ENCODE peak calls at places on chromosomes 5 and 9, in nine cellular contexts. One of them, this sample, is unnamed.

GRCh38 chr9:109331353-109331752 is 10.5 kb upstream of the EPB41L4B start:
- DNase-seq in COR-L47: no peak
- DNase-seq in iris pigment epithelial cell: peak; percentile 15
- DNase-seq in osteocyte: no peak
- DNase-seq in activated CD4-positive, alpha-beta T cell treated with anti-CD3 and anti-CD28 coated beads, Interleukin-2, amount 50 U/mL, for 48 hours: no peak
- DNase-seq in HEK293T: no peak
- DNase-seq in mesenchymal stem cell: no peak
- DNase-seq in Calu3: peak; percentile 82
- DNase-seq in GM23338: no peak
- DNase-seq in this sample: peak; percentile 48

GRCh38 chr5:172383231-172383802 is 71.0 kb downstream of the SH3PXD2B start:
- DNase-seq in COR-L47: no peak
- DNase-seq in iris pigment epithelial cell: peak; percentile 83
- DNase-seq in osteocyte: no peak
- DNase-seq in activated CD4-positive, alpha-beta T cell treated with anti-CD3 and anti-CD28 coated beads, Interleukin-2, amount 50 U/mL, for 48 hours: no peak
- DNase-seq in HEK293T: no peak
- DNase-seq in mesenchymal stem cell: peak; percentile 25
- DNase-seq in Calu3: peak; percentile 62
- DNase-seq in GM23338: no peak
- DNase-seq in this sample: no peak

GRCh38 chr5:143557061-143557818 is 153.8 kb upstream of the NR3C1 start:
- DNase-seq in COR-L47: no peak
- DNase-seq in iris pigment epithelial cell: peak; percentile 85
- DNase-seq in osteocyte: no peak
- DNase-seq in activated CD4-positive, alpha-beta T cell treated with anti-CD3 and anti-CD28 coated beads, Interleukin-2, amount 50 U/mL, for 48 hours: no peak
- DNase-seq in HEK293T: no peak
- DNase-seq in mesenchymal stem cell: peak; percentile 60
- DNase-seq in Calu3: no peak
- DNase-seq in GM23338: no peak
- DNase-seq in this sample: no peak

GRCh38 chr9:114487607-114488300 is 17.5 kb downstream of the WHRN start:
- DNase-seq in COR-L47: peak; percentile 66
- DNase-seq in iris pigment epithelial cell: peak; percentile 63
- DNase-seq in osteocyte: no peak
- DNase-seq in activated CD4-positive, alpha-beta T cell treated with anti-CD3 and anti-CD28 coated beads, Interleukin-2, amount 50 U/mL, for 48 hours: peak; percentile 63
- DNase-seq in HEK293T: peak; percentile 83
- DNase-seq in mesenchymal stem cell: peak; percentile 81
- DNase-seq in Calu3: peak; percentile 72
- DNase-seq in GM23338: peak; percentile 87
- DNase-seq in this sample: no peak

GRCh38 chr5:151745071-151745705 is 13.2 kb downstream of the ATOX1 start:
- DNase-seq in COR-L47: no peak
- DNase-seq in iris pigment epithelial cell: peak; percentile 80
- DNase-seq in osteocyte: no peak
- DNase-seq in activated CD4-positive, alpha-beta T cell treated with anti-CD3 and anti-CD28 coated beads, Interleukin-2, amount 50 U/mL, for 48 hours: peak; percentile 33
- DNase-seq in HEK293T: no peak
- DNase-seq in mesenchymal stem cell: peak; percentile 89
- DNase-seq in Calu3: peak; percentile 92
- DNase-seq in GM23338: no peak
- DNase-seq in this sample: peak; percentile 52

GRCh38 chr5:96834016-96834415 is 26.3 kb upstream of the ERAP1 start:
- DNase-seq in COR-L47: no peak
- DNase-seq in iris pigment epithelial cell: no peak
- DNase-seq in osteocyte: no peak
- DNase-seq in activated CD4-positive, alpha-beta T cell treated with anti-CD3 and anti-CD28 coated beads, Interleukin-2, amount 50 U/mL, for 48 hours: no peak
- DNase-seq in HEK293T: no peak
- DNase-seq in mesenchymal stem cell: no peak
- DNase-seq in Calu3: no peak
- DNase-seq in GM23338: no peak
- DNase-seq in this sample: no peak

GRCh38 chr9:22307013-22307711 is 139.5 kb upstream of the DMRTA1 start:
- DNase-seq in COR-L47: peak; percentile 79
- DNase-seq in iris pigment epithelial cell: peak; percentile 80
- DNase-seq in osteocyte: no peak
- DNase-seq in activated CD4-positive, alpha-beta T cell treated with anti-CD3 and anti-CD28 coated beads, Interleukin-2, amount 50 U/mL, for 48 hours: no peak
- DNase-seq in HEK293T: peak; percentile 56
- DNase-seq in mesenchymal stem cell: peak; percentile 64
- DNase-seq in Calu3: peak; percentile 55
- DNase-seq in GM23338: peak; percentile 84
- DNase-seq in this sample: no peak

GRCh38 chr5:91384671-91385430 is 1.7 kb upstream of the ARRDC3 start:
- DNase-seq in COR-L47: peak; percentile 92
- DNase-seq in iris pigment epithelial cell: peak; percentile 89
- DNase-seq in osteocyte: no peak
- DNase-seq in activated CD4-positive, alpha-beta T cell treated with anti-CD3 and anti-CD28 coated beads, Interleukin-2, amount 50 U/mL, for 48 hours: no peak
- DNase-seq in HEK293T: peak; percentile 59
- DNase-seq in mesenchymal stem cell: peak; percentile 90
- DNase-seq in Calu3: peak; percentile 71
- DNase-seq in GM23338: peak; percentile 95
- DNase-seq in this sample: no peak

GRCh38 chr9:126055386-126055785 is 271.2 kb upstream of the MVB12B start:
- DNase-seq in COR-L47: no peak
- DNase-seq in iris pigment epithelial cell: peak; percentile 29
- DNase-seq in osteocyte: no peak
- DNase-seq in activated CD4-positive, alpha-beta T cell treated with anti-CD3 and anti-CD28 coated beads, Interleukin-2, amount 50 U/mL, for 48 hours: no peak
- DNase-seq in HEK293T: no peak
- DNase-seq in mesenchymal stem cell: peak; percentile 26
- DNase-seq in Calu3: peak; percentile 19
- DNase-seq in GM23338: no peak
- DNase-seq in this sample: no peak

GRCh38 chr5:1784197-1785050 is 15.2 kb downstream of the MRPL36 start:
- DNase-seq in COR-L47: no peak
- DNase-seq in iris pigment epithelial cell: no peak
- DNase-seq in osteocyte: no peak
- DNase-seq in activated CD4-positive, alpha-beta T cell treated with anti-CD3 and anti-CD28 coated beads, Interleukin-2, amount 50 U/mL, for 48 hours: no peak
- DNase-seq in HEK293T: no peak
- DNase-seq in mesenchymal stem cell: no peak
- DNase-seq in Calu3: no peak
- DNase-seq in GM23338: no peak
- DNase-seq in this sample: peak; percentile 7

GRCh38 chr9:112486221-112487007 is at the start of gene KIAA1958:
- DNase-seq in COR-L47: peak; percentile 84
- DNase-seq in iris pigment epithelial cell: peak; percentile 70
- DNase-seq in osteocyte: peak; percentile 91
- DNase-seq in activated CD4-positive, alpha-beta T cell treated with anti-CD3 and anti-CD28 coated beads, Interleukin-2, amount 50 U/mL, for 48 hours: peak; percentile 88
- DNase-seq in HEK293T: peak; percentile 90
- DNase-seq in mesenchymal stem cell: peak; percentile 72
- DNase-seq in Calu3: peak; percentile 79
- DNase-seq in GM23338: peak; percentile 92
- DNase-seq in this sample: peak; percentile 79

GRCh38 chr9:134101623-134102149 is 33.9 kb upstream of the BRD3 start:
- DNase-seq in COR-L47: no peak
- DNase-seq in iris pigment epithelial cell: no peak
- DNase-seq in osteocyte: no peak
- DNase-seq in activated CD4-positive, alpha-beta T cell treated with anti-CD3 and anti-CD28 coated beads, Interleukin-2, amount 50 U/mL, for 48 hours: no peak
- DNase-seq in HEK293T: no peak
- DNase-seq in mesenchymal stem cell: no peak
- DNase-seq in Calu3: no peak
- DNase-seq in GM23338: no peak
- DNase-seq in this sample: no peak

GRCh38 chr5:68479524-68479923 is 264.0 kb downstream of the PIK3R1 start:
- DNase-seq in COR-L47: no peak
- DNase-seq in iris pigment epithelial cell: no peak
- DNase-seq in osteocyte: no peak
- DNase-seq in activated CD4-positive, alpha-beta T cell treated with anti-CD3 and anti-CD28 coated beads, Interleukin-2, amount 50 U/mL, for 48 hours: no peak
- DNase-seq in HEK293T: no peak
- DNase-seq in mesenchymal stem cell: peak; percentile 67
- DNase-seq in Calu3: no peak
- DNase-seq in GM23338: no peak
- DNase-seq in this sample: peak; percentile 22

GRCh38 chr9:133125706-133126696 is 5.0 kb upstream of the RALGDS start:
- DNase-seq in COR-L47: no peak
- DNase-seq in iris pigment epithelial cell: peak; percentile 70
- DNase-seq in osteocyte: no peak
- DNase-seq in activated CD4-positive, alpha-beta T cell treated with anti-CD3 and anti-CD28 coated beads, Interleukin-2, amount 50 U/mL, for 48 hours: no peak
- DNase-seq in HEK293T: no peak
- DNase-seq in mesenchymal stem cell: no peak
- DNase-seq in Calu3: no peak
- DNase-seq in GM23338: no peak
- DNase-seq in this sample: no peak

This sample was measured in left ventricle myocardium inferior.